ENCODE peak calls at places on chromosome 19, in seven cellular contexts. J, V, O, H, B, Q and L are unnamed samples.

GRCh38 chr19:58544591-58545285 is 874 bp downstream of the TRIM28 start:
- DNase-seq in J (peak; percentile 47), V (no peak), O (no peak), H (no peak), B (no peak), Q (peak; percentile 88), L (no peak)

GRCh38 chr19:53927745-53928144 is 18.7 kb downstream of the CACNG7 start:
- DNase-seq in J (peak; percentile 76), V (no peak), O (no peak), H (peak; percentile 26), B (no peak), Q (peak; percentile 79), L (no peak)

GRCh38 chr19:19176950-19177349 is 6.9 kb upstream of the MEF2B start:
- DNase-seq in J (peak; percentile 5), V (no peak), O (no peak), H (no peak), B (no peak), Q (no peak), L (no peak)

GRCh38 chr19:55088543-55089265 is 13.0 kb downstream of the EPS8L1 start:
- DNase-seq in J (peak; percentile 71), V (peak; percentile 89), O (peak; percentile 86), H (peak; percentile 13), B (peak; percentile 74), Q (peak; percentile 93), L (peak; percentile 37)

GRCh38 chr19:49133621-49134454 is 14.5 kb downstream of the PPFIA3 start:
- DNase-seq in J (peak; percentile 55), V (peak; percentile 90), O (peak; percentile 78), H (no peak), B (peak; percentile 88), Q (peak; percentile 60), L (no peak)

GRCh38 chr19:33755314-33756020 is 41.2 kb upstream of the KCTD15 start:
- DNase-seq in J (no peak), V (no peak), O (no peak), H (no peak), B (no peak), Q (no peak), L (no peak)

GRCh38 chr19:2797280-2797679 is 12.0 kb downstream of the THOP1 start:
- DNase-seq in J (no peak), V (peak; percentile 48), O (no peak), H (no peak), B (no peak), Q (no peak), L (no peak)

GRCh38 chr19:6753178-6754031 is 13.8 kb downstream of the SH2D3A start:
- DNase-seq in J (peak; percentile 73), V (peak; percentile 94), O (peak; percentile 90), H (no peak), B (no peak), Q (peak; percentile 72), L (no peak)

GRCh38 chr19:39411006-39411831 is 1.2 kb upstream of the PLEKHG2 start:
- DNase-seq in J (no peak), V (no peak), O (peak; percentile 65), H (no peak), B (no peak), Q (peak; percentile 56), L (no peak)